ENCODE peak calls at places on chromosomes 5 and 9, in four cellular contexts. S is WERI-Rb-1, Y is PC-3, O is transverse colon. D is an unnamed sample. For H3K9me3, the result is how much of the 10 kb centered on the place peaks cover.

GRCh38 chr9:92971121-92971520 is 23.8 kb downstream of the FGD3 start:
- DNase-seq in S (no peak), Y (no peak), O (no peak), D (no peak)

GRCh38 chr9:22463205-22463604 is 16.6 kb downstream of the DMRTA1 start:
- DNase-seq in S (no peak), Y (peak), O (no peak), D (no peak)

GRCh38 chr9:96553070-96553469 is 66.6 kb downstream of the CDC14B start:
- DNase-seq in S (no peak), Y (peak), O (no peak), D (no peak)

GRCh38 chr5:158977642-158978041 is 122.1 kb downstream of the EBF1 start:
- DNase-seq in S (no peak), Y (no peak), O (no peak), D (no peak)

GRCh38 chr5:10291736-10292135 is 16.0 kb downstream of the CMBL start:
- DNase-seq in S (no peak), Y (no peak), O (no peak), D (no peak)

GRCh38 chr5:92613546-92613945 is 967.5 kb downstream of the NR2F1-AS1 start:
- DNase-seq in S (no peak), Y (peak), O (no peak), D (no peak)

GRCh38 chr9:124212381-124213050 is 45.2 kb upstream of the NEK6 start:
- DNase-seq in S (no peak), Y (peak), O (no peak), D (no peak)

GRCh38 chr5:119537704-119538103 is 85.4 kb downstream of the HSD17B4 start:
- DNase-seq in S (no peak), Y (peak), O (no peak), D (no peak)

GRCh38 chr9:136939996-136940525 is 4.5 kb downstream of the FBXW5 start:
- DNase-seq in S (no peak), Y (no peak), O (no peak), D (no peak)

GRCh38 chr5:158020555-158021418 is 161.8 kb upstream of the CLINT1 start:
- DNase-seq in S (no peak), Y (no peak), O (no peak), D (no peak)

GRCh38 chr9:99977042-99977792 is 70.8 kb downstream of the STX17 start:
- DNase-seq in S (no peak), Y (no peak), O (no peak), D (no peak)

GRCh38 chr5:159605585-159605984 is 275.3 kb upstream of the IL12B start:
- DNase-seq in S (no peak), Y (no peak), O (no peak), D (no peak)

GRCh38 chr5:106454050-106454449 is 1216.7 kb downstream of the EFNA5 start:
- DNase-seq in S (no peak), Y (no peak), O (no peak), D (no peak)

GRCh38 chr9:86721843-86722705 is 225.2 kb downstream of the GAS1 start:
- DNase-seq in S (no peak), Y (peak), O (no peak), D (no peak)

GRCh38 chr5:158640581-158640980 is 459.1 kb downstream of the EBF1 start:
- DNase-seq in S (no peak), Y (peak), O (no peak), D (no peak)

GRCh38 chr5:157866536-157866935 is 7.6 kb upstream of the CLINT1 start:
- DNase-seq in S (no peak), Y (no peak), O (no peak), D (no peak)

GRCh38 chr9:19642256-19642655 is 146.6 kb downstream of the SLC24A2 start:
- DNase-seq in S (peak), Y (peak), O (no peak), D (no peak)

GRCh38 chr5:32473072-32473471 is 28.5 kb upstream of the ZFR start:
- DNase-seq in S (no peak), Y (no peak), O (no peak), D (no peak)

GRCh38 chr5:133925866-133926488 is 42.4 kb downstream of the C5orf15 start:
- DNase-seq in S (no peak), Y (peak), O (no peak), D (no peak)

GRCh38 chr5:176355400-176356178 is 6.0 kb downstream of the KIAA1191 start:
- DNase-seq in S (no peak), Y (no peak), O (no peak), D (no peak)

GRCh38 chr9:37220971-37221370 is 100.6 kb downstream of the ZCCHC7 start:
- DNase-seq in S (no peak), Y (no peak), O (no peak), D (no peak)

GRCh38 chr5:32241034-32241783 is 67.1 kb upstream of the GOLPH3 start:
- DNase-seq in S (no peak), Y (no peak), O (no peak), D (no peak)

GRCh38 chr9:136734837-136735496 is 7.8 kb downstream of the LCN10 start:
- DNase-seq in S (no peak), Y (no peak), O (no peak), D (no peak)

GRCh38 chr9:114643906-114644305 is 13.7 kb downstream of the TEX53 start:
- DNase-seq in S (no peak), Y (no peak), O (no peak), D (no peak)

GRCh38 chr9:26181836-26182235 is 503.6 kb upstream of the TUSC1 start:
- DNase-seq in S (no peak), Y (peak), O (no peak), D (no peak)

GRCh38 chr9:110604101-110604710 is 24.7 kb upstream of the SVEP1 start:
- DNase-seq in S (no peak), Y (no peak), O (no peak), D (no peak)

GRCh38 chr9:121620777-121621437 is 30.5 kb upstream of the DAB2IP start:
- DNase-seq in S (peak), Y (no peak), O (no peak), D (no peak)
- TF ChIP-seq CTCF in S (peak), Y (peak), O (peak), D (no peak)

GRCh38 chr5:140870221-140871201 is 1.8 kb downstream of the PCDHA11 start:
- DNase-seq in S (no peak), Y (no peak), O (no peak), D (no peak)

GRCh38 chr5:140869555-140869886 is 764 bp downstream of the PCDHA11 start:
- DNase-seq in S (no peak), Y (no peak), O (no peak), D (no peak)

DNA sequence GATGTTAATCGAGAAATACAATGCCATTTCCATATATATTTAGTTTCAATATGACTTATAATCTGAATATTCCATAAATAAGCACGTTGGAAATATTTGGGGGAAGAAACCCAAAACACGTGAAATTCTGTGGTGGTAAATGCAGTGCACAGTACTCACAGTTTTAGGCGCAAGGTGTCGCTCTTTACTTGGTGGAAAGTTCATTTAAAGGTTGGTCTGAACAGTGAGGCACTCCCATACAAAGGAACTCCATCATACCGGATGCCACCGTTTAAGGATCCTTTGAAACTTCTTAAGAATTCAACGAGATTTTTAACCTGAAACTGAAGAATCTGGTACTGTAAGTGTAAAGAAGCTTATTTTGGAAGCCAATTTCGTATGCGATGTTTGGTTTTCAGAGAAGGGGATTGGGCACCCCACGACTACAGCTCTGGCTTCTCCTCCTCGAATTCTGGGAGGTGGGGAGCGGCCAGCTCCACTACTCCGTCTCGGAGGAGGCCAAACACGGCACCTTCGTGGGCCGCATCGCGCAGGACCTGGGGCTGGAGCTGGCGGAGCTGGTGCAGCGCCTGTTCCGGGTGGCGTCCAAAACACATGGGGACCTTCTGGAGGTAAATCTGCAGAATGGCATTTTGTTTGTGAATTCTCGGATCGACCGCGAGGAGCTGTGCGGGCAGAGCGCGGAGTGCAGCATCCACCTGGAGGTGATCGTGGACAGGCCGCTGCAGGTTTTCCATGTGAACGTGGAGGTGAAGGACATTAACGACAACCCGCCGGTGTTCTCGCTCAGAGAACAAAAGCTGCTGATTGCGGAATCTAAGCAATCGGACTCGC is at the start of gene PCDHA11:
- DNase-seq in S (peak), Y (no peak), O (no peak), D (no peak)
- H3K9me3 ChIP-seq in S (under half), Y (under half), O (under half), D (under half)

GRCh38 chr5:125227333-125228075 is 481.1 kb upstream of the ZNF608 start:
- DNase-seq in S (peak), Y (peak), O (peak), D (no peak)
- TF ChIP-seq CTCF in S (peak), Y (peak), O (peak), D (no peak)

DNA sequence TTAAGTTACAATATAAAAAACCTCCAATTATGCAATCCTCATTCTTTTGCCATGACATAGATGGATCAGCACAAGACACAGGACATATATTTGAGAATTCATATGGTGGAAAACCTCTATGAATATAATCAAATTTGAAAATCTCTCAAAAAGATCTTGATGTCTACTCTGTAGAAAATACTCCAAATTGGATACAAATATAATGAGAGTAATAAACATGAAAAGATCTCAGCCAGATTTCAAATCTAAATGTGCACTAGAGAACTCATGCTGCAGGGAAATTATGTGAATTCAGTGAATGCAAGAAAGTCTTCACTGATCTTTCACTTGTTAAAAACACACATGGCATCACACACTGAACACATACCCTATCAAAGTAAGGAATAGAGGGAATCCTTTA is 13.8 kb downstream of the PCDHB15 start:
- DNase-seq in S (no peak), Y (no peak), O (no peak), D (no peak)
- H3K9me3 ChIP-seq in S (half or more), Y (under half), O (half or more), D (half or more)

GRCh38 chr5:73447234-73448071 is 1.1 kb downstream of the FOXD1 start:
- DNase-seq in S (peak), Y (peak), O (peak), D (peak)

GRCh38 chr5:73446631-73447233 is 1.8 kb downstream of the FOXD1 start:
- DNase-seq in S (peak), Y (peak), O (no peak), D (no peak)

GRCh38 chr5:73450041-73450598 is 1.5 kb upstream of the FOXD1 start:
- DNase-seq in S (no peak), Y (no peak), O (no peak), D (no peak)

GRCh38 chr5:73448072-73448432 is 525 bp downstream of the FOXD1 start:
- DNase-seq in S (peak), Y (no peak), O (no peak), D (no peak)

GRCh38 chr5:73448451-73449136 is at the start of gene FOXD1:
- DNase-seq in S (peak), Y (peak), O (peak), D (no peak)
- TF ChIP-seq CTCF in S (no peak), Y (no peak), O (no peak), D (no peak)

D was measured in CD4-positive, alpha-beta T cell.